ENCODE peak calls at places on chromosomes 16 and 17, in ten cellular contexts. O is prostate gland, N is IMR-90, Y is lung, H is AG04450, P is BE2C, E is endodermal cell, C is transverse colon, K is PC-3, L is K562. Q is an unnamed sample. For H3K27me3, the result is how much of the 10 kb centered on the place peaks cover.

GRCh38 chr16:84724619-84725307 is 25.0 kb downstream of the USP10 start:
- DNase-seq in O (no peak), N (peak), Y (no peak), H (no peak), P (no peak), E (no peak), C (no peak), K (no peak), L (no peak), Q (no peak)

GRCh38 chr16:81380932-81381331 is 63.7 kb upstream of the CMIP start:
- DNase-seq in O (no peak), N (no peak), Y (no peak), H (no peak), P (no peak), E (no peak), C (no peak), K (no peak), L (no peak), Q (no peak)

GRCh38 chr17:41750866-41751265 is 16.4 kb upstream of the HAP1 start:
- DNase-seq in O (no peak), N (no peak), Y (no peak), H (no peak), P (no peak), E (no peak), C (no peak), K (no peak), L (no peak), Q (no peak)

GRCh38 chr17:41464682-41465081 is 2.5 kb downstream of the KRT32 start:
- DNase-seq in O (peak), N (peak), Y (peak), H (peak), P (no peak), E (no peak), C (no peak), K (peak), L (no peak), Q (peak)

GRCh38 chr17:60548990-60549389 is 22.9 kb upstream of the APPBP2 start:
- DNase-seq in O (no peak), N (no peak), Y (no peak), H (no peak), P (no peak), E (no peak), C (no peak), K (no peak), L (no peak), Q (no peak)

GRCh38 chr17:37276475-37276874 is 99.3 kb upstream of the C17orf78 start:
- DNase-seq in O (no peak), N (peak), Y (no peak), H (no peak), P (no peak), E (no peak), C (no peak), K (peak), L (no peak), Q (no peak)

GRCh38 chr17:31364012-31364411 is 27.5 kb upstream of the RAB11FIP4 start:
- DNase-seq in O (no peak), N (no peak), Y (no peak), H (no peak), P (no peak), E (no peak), C (no peak), K (no peak), L (no peak), Q (no peak)

GRCh38 chr17:83031321-83031945 is 48.0 kb upstream of the METRNL start:
- DNase-seq in O (no peak), N (no peak), Y (no peak), H (no peak), P (no peak), E (peak), C (no peak), K (no peak), L (no peak), Q (no peak)

DNA sequence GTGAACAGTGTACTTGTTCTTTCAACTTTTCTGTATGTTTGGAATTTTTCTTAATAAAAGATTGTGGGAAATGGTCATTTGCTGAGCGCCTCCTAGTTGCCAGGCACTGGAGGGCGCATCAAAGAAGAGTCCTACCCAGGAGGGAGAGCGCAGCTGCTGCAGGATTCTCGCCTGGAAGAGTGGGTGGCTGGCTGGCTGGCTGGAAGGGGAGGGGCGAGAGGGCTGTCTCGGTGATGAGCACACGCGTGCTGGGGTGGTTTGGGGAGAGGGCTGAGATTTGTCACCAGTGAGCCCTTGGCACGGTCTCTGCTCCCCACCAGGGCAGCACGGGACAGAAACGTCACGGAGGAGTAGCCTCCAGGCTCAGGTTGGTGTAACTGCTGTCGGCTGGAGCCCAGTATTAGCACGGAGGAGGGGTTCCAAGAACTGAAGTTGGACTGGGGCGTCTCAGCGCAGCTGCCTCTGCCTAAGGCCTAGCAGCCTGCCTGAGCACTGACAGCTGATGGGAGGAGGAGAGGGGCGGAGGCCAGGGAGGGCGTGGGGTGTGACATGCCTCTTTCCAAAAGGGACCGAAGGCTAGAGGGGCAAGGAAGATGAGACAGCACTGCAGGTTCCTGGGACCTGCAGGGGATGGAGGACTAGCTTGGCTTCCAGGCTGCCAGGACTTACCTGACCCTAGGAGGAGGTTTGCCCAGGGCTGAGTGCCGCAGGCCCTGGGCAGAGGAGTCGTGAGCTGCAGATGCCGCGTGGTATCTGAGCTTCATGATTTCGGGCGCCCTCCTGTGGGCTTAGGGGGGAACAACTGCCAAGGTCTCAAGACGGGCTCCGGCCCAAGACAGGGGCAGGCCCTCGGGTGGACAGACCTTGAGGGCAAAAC is 5.7 kb downstream of the LDHD start:
- DNase-seq in O (peak), N (peak), Y (peak), H (peak), P (peak), E (peak), C (peak), K (peak), L (peak), Q (peak)
- H3K4me3 ChIP-seq in O (no peak), N (peak), Y (no peak), H (peak), P (peak), E (no peak), C (no peak), K (no peak), L (no peak), Q (no peak)

GRCh38 chr16:12229759-12230594 is 253.4 kb downstream of the SNX29 start:
- DNase-seq in O (no peak), N (peak), Y (no peak), H (peak), P (no peak), E (no peak), C (no peak), K (peak), L (no peak), Q (no peak)
- H3K27me3 ChIP-seq in O (under half), N (under half), Y (under half), H (under half), P (under half), E (under half), C (under half), K (under half), L (under half), Q (under half)

DNA sequence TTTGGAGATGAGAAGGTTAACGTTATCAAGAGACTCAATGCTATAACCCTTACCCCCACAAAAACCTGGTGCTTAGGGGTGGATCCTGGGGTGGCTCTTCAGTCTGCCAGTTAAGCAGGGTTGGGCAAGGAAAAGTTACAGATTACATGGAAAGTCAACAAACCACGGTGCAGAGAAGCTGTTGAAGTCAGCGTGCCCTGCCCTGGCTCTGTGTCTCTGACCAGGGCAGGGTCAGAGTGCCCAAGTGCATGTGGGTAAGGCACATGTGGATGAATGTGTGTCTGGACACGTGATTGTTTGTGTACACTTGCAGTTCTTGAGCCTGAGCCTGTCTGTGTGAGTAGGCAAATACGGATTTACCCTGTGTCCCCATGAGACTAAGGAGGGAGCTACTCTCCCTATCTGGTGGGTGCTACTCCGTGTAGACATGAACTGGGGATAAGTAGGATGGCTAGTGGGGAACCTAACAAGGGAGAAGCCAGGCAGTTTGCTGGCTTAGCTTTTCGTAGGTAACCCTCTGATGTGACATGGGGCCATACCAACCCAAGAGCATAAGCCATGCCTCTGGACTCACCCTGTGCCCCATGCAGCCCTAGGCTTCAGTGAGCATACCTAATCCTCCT is 5.5 kb downstream of the IGFBP4 start:
- DNase-seq in O (no peak), N (peak), Y (peak), H (no peak), P (no peak), E (no peak), C (peak), K (peak), L (no peak), Q (no peak)
- H3K4me3 ChIP-seq in O (no peak), N (peak), Y (no peak), H (peak), P (no peak), E (no peak), C (no peak), K (no peak), L (no peak), Q (no peak)

GRCh38 chr16:88389621-88390160 is 6.9 kb downstream of the ZNF469 start:
- DNase-seq in O (no peak), N (peak), Y (no peak), H (no peak), P (no peak), E (no peak), C (no peak), K (no peak), L (no peak), Q (peak)

GRCh38 chr16:88390265-88390664 is 7.5 kb downstream of the ZNF469 start:
- DNase-seq in O (no peak), N (no peak), Y (no peak), H (no peak), P (no peak), E (no peak), C (no peak), K (no peak), L (no peak), Q (no peak)

GRCh38 chr16:88387941-88388627 is 5.3 kb downstream of the ZNF469 start:
- DNase-seq in O (peak), N (peak), Y (peak), H (no peak), P (no peak), E (no peak), C (peak), K (peak), L (no peak), Q (no peak)

GRCh38 chr16:88390760-88391496 is 8.2 kb downstream of the ZNF469 start:
- DNase-seq in O (no peak), N (no peak), Y (no peak), H (no peak), P (no peak), E (no peak), C (peak), K (no peak), L (no peak), Q (no peak)

DNA sequence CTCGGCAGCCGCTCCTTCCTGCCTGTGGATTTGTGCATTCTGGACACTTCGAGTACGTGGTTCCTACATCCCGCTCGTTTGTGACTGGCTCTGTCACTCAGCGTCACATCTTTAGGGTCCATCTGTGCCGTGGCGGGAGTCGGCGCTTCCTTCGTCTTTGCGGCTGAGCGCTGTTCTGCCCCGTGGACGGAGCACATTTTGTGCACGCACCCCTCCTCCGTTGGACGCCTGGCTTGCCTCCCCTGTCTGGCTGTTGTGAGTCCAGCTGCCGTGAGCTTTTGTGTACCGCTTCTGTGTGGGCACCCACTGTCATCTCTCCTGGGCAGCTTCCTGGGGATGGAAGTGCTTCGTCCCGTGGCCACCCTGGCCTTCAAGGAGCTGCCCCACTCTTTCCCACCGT is 6.4 kb downstream of the ZNF469 start:
- DNase-seq in O (no peak), N (no peak), Y (no peak), H (no peak), P (no peak), E (no peak), C (no peak), K (no peak), L (no peak), Q (no peak)
- H3K27me3 ChIP-seq in O (under half), N (under half), Y (under half), H (under half), P (under half), E (under half), C (under half), K (under half), L (half or more), Q (half or more)

GRCh38 chr16:69861276-69862030 is 89.7 kb upstream of the CLEC18A start:
- DNase-seq in O (peak), N (peak), Y (peak), H (peak), P (no peak), E (no peak), C (peak), K (no peak), L (no peak), Q (peak)
- H3K4me3 ChIP-seq in O (no peak), N (no peak), Y (no peak), H (no peak), P (no peak), E (no peak), C (no peak), K (no peak), L (no peak), Q (no peak)

GRCh38 chr17:58535431-58535830 is 21.0 kb upstream of the MTMR4 start:
- DNase-seq in O (no peak), N (peak), Y (no peak), H (no peak), P (no peak), E (no peak), C (no peak), K (peak), L (no peak), Q (no peak)

GRCh38 chr17:58532555-58532951 is 18.1 kb upstream of the MTMR4 start:
- DNase-seq in O (no peak), N (no peak), Y (no peak), H (no peak), P (no peak), E (no peak), C (no peak), K (no peak), L (no peak), Q (no peak)

GRCh38 chr17:58534901-58535421 is 20.5 kb upstream of the MTMR4 start:
- DNase-seq in O (no peak), N (peak), Y (no peak), H (no peak), P (no peak), E (no peak), C (no peak), K (peak), L (peak), Q (no peak)

GRCh38 chr17:58533616-58534188 is 19.3 kb upstream of the MTMR4 start:
- DNase-seq in O (no peak), N (no peak), Y (no peak), H (no peak), P (no peak), E (no peak), C (no peak), K (no peak), L (no peak), Q (no peak)

DNA sequence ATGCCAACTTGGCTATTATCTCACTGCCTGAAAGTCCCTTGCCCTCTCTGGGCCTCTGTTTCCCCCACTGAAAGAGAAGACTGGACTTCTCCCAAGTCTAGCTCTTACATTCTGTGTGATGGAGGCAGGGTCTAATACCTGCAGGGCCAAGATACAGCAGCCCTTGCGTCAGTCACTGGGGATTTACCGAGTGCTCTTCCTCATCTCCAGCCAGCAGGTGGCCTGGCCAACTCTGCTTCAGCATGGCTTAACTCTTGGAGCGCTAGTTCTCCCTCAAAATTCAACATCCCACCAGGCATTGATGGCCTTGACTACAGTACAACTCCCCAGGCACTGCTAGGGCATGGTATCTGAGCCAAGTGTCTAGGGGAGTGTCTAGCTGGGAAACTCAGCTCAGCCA is 19.9 kb upstream of the MTMR4 start:
- DNase-seq in O (no peak), N (no peak), Y (no peak), H (no peak), P (no peak), E (no peak), C (no peak), K (no peak), L (no peak), Q (no peak)
- H3K27me3 ChIP-seq in O (under half), N (under half), Y (under half), H (under half), P (under half), E (half or more), C (under half), K (under half), L (under half), Q (under half)